ENCODE peak calls at places on chromosomes 7 and 10, in six cellular contexts. W is activated T-cell treated with anti-CD3 and anti-CD28 coated beads, Interleukin-2, amount 50 U/mL, for 72 hours; R is SK-MEL-5; P is naive thymus-derived CD8-positive, alpha-beta T cell; I is activated CD4-positive, CD25-positive, alpha-beta regulatory T cell; K is GM23248. Q is an unnamed sample.

GRCh38 chr7:67551027-67551426 is 554.4 kb downstream of the TYW1 start:
- DNase-seq in P (no peak), R (no peak), I (no peak), K (no peak), W (no peak), Q (no peak)

GRCh38 chr10:71372882-71373495 is 23.7 kb upstream of the CDH23 start:
- DNase-seq in K (peak; percentile 40), W (no peak), P (no peak), R (no peak), I (no peak), Q (no peak)

GRCh38 chr10:45181483-45181882 is 133.9 kb downstream of the OR13A1 start:
- DNase-seq in W (no peak), P (no peak), I (no peak), K (peak; percentile 38), R (no peak), Q (no peak)

GRCh38 chr7:7183833-7184463 is 1.6 kb downstream of the C1GALT1 start:
- DNase-seq in I (no peak), R (no peak), W (no peak), K (peak; percentile 57), P (no peak), Q (no peak)

GRCh38 chr10:110423650-110424049 is 74.1 kb upstream of the DUSP5 start:
- DNase-seq in W (no peak), K (no peak), P (no peak), R (no peak), I (no peak), Q (no peak)

GRCh38 chr10:50991496-50992355 is 82.6 kb upstream of the PRKG1 start:
- DNase-seq in I (no peak), K (peak; percentile 79), W (no peak), P (no peak), R (peak; percentile 28), Q (no peak)

GRCh38 chr7:121530251-121531174 is 134.4 kb upstream of the FAM3C start:
- DNase-seq in P (no peak), W (peak; percentile 72), I (peak; percentile 0), R (peak; percentile 97), K (peak; percentile 95), Q (no peak)

GRCh38 chr7:150875791-150876190 is 23.5 kb downstream of the AOC1 start:
- DNase-seq in R (peak; percentile 64), P (no peak), W (no peak), K (no peak), I (no peak), Q (no peak)

GRCh38 chr10:72574636-72575035 is 51.2 kb downstream of the MICU1 start:
- DNase-seq in R (peak; percentile 13), K (no peak), P (no peak), W (no peak), I (no peak), Q (no peak)

GRCh38 chr10:9596368-9596920 is 1421.2 kb upstream of the CELF2 start:
- DNase-seq in K (peak; percentile 57), W (no peak), P (no peak), I (no peak), R (no peak), Q (no peak)

GRCh38 chr10:78919111-78919966 is 149.4 kb upstream of the ZMIZ1 start:
- DNase-seq in W (no peak), I (no peak), P (no peak), K (no peak), R (no peak), Q (no peak)

GRCh38 chr10:84336406-84336805 is 8.0 kb downstream of the CCSER2 start:
- DNase-seq in P (no peak), W (no peak), I (no peak), K (no peak), R (no peak), Q (no peak)

GRCh38 chr10:126391162-126391880 is 3.0 kb upstream of the ADAM12 start:
- DNase-seq in I (no peak), K (peak; percentile 64), W (no peak), R (peak; percentile 62), P (no peak), Q (no peak)

GRCh38 chr7:97982647-97983046 is 7.3 kb downstream of the OCM2 start:
- DNase-seq in W (no peak), K (no peak), I (no peak), P (no peak), R (no peak), Q (no peak)

GRCh38 chr10:80289451-80290287 is at the start of gene MAT1A:
- DNase-seq in K (peak; percentile 17), R (peak; percentile 86), P (no peak), W (no peak), I (no peak), Q (no peak)

GRCh38 chr10:4443419-4443818 is 382.6 kb upstream of the AKR1E2 start:
- DNase-seq in R (no peak), W (no peak), P (no peak), K (no peak), I (no peak), Q (no peak)

GRCh38 chr7:131302876-131303707 is 24.6 kb upstream of the MKLN1 start:
- DNase-seq in P (no peak), R (peak; percentile 66), W (peak; percentile 11), I (no peak), K (peak; percentile 32), Q (peak; percentile 12)

GRCh38 chr7:99019523-99020412 is 124.1 kb downstream of the SMURF1 start:
- DNase-seq in I (no peak), W (no peak), P (no peak), K (no peak), R (no peak), Q (no peak)

GRCh38 chr7:99028261-99028971 is 115.5 kb downstream of the SMURF1 start:
- DNase-seq in K (no peak), R (no peak), W (no peak), I (no peak), P (no peak), Q (no peak)

GRCh38 chr7:105675873-105676484 is 94.7 kb upstream of the EFCAB10 start:
- DNase-seq in P (peak; percentile 25), W (peak; percentile 77), R (no peak), I (no peak), K (no peak), Q (no peak)

GRCh38 chr10:79046991-79047874 is 21.5 kb upstream of the ZMIZ1 start:
- DNase-seq in I (no peak), K (no peak), R (no peak), W (no peak), P (no peak), Q (no peak)

GRCh38 chr10:107616031-107616430 is 451.5 kb upstream of the SORCS1 start:
- DNase-seq in P (no peak), I (no peak), K (peak; percentile 43), W (no peak), R (no peak), Q (no peak)

GRCh38 chr10:1620803-1621202 is 116.5 kb downstream of the ADARB2 start:
- DNase-seq in R (no peak), K (no peak), I (no peak), W (no peak), P (no peak), Q (no peak)

GRCh38 chr10:89217057-89217990 is 10.2 kb upstream of the CH25H start:
- DNase-seq in K (peak; percentile 72), R (peak; percentile 63), W (peak; percentile 69), I (peak; percentile 47), P (peak; percentile 40), Q (peak; percentile 65)

GRCh38 chr7:137953692-137954470 is 48.0 kb downstream of the CREB3L2 start:
- DNase-seq in P (no peak), W (no peak), K (peak; percentile 84), R (peak; percentile 69), I (no peak), Q (no peak)

GRCh38 chr7:12210179-12211053 is 678 bp upstream of the TMEM106B start:
- DNase-seq in I (no peak), P (no peak), K (no peak), R (no peak), W (no peak), Q (peak; percentile 42)

GRCh38 chr10:2980791-2981360 is 86.5 kb upstream of the PFKP start:
- DNase-seq in K (peak; percentile 72), R (no peak), W (no peak), I (no peak), P (no peak), Q (no peak)

GRCh38 chr10:83089335-83089734 is 1050.0 kb upstream of the GHITM start:
- DNase-seq in I (no peak), W (no peak), K (no peak), R (no peak), P (no peak), Q (no peak)

GRCh38 chr10:43160067-43160918 is 22.0 kb downstream of the CSGALNACT2 start:
- DNase-seq in P (no peak), K (peak; percentile 97), I (peak; percentile 11), W (peak; percentile 52), R (peak; percentile 6), Q (no peak)

GRCh38 chr10:10782603-10783002 is 235.1 kb upstream of the CELF2 start:
- DNase-seq in R (no peak), P (no peak), K (no peak), W (no peak), I (no peak), Q (no peak)

GRCh38 chr7:2038876-2039728 is 193.6 kb downstream of the MAD1L1 start:
- DNase-seq in I (no peak), K (no peak), W (no peak), R (no peak), P (no peak), Q (no peak)

GRCh38 chr7:6652446-6653011 is 15.4 kb downstream of the ZNF316 start:
- DNase-seq in K (no peak), P (no peak), W (no peak), I (no peak), R (no peak), Q (no peak)

GRCh38 chr7:27661776-27662489 is 750 bp downstream of the HIBADH start:
- DNase-seq in R (peak; percentile 36), P (peak; percentile 10), K (peak; percentile 62), W (peak; percentile 26), I (no peak), Q (peak; percentile 11)